ENCODE peak calls at places on chromosome 10, in four cellular contexts. Q is CD4-positive, alpha-beta T cell; H is mammary epithelial cell; D is BJ. M is an unnamed sample.

GRCh38 chr10:63462442-63462841 is 3.3 kb downstream of the JMJD1C start:
- DNase-seq in H (no peak), Q (no peak), D (no peak), M (no peak)

GRCh38 chr10:104098360-104098925 is 12.8 kb upstream of the COL17A1 start:
- DNase-seq in D (no peak), Q (no peak), H (no peak), M (no peak)

GRCh38 chr10:63388421-63389031 is 77.3 kb downstream of the JMJD1C start:
- DNase-seq in Q (no peak), D (no peak), H (peak), M (no peak)

GRCh38 chr10:127017406-127018297 is 112.4 kb downstream of the DOCK1 start:
- DNase-seq in D (no peak), Q (no peak), H (no peak), M (no peak)

GRCh38 chr10:34768261-34768971 is 46.7 kb downstream of the PARD3 start:
- DNase-seq in D (no peak), H (peak), Q (no peak), M (no peak)

GRCh38 chr10:87960230-87960629 is 96.8 kb downstream of the PTEN start:
- DNase-seq in Q (no peak), H (no peak), D (no peak), M (no peak)

GRCh38 chr10:102517553-102517952 is 13.8 kb downstream of the SUFU start:
- DNase-seq in Q (no peak), H (no peak), D (peak), M (no peak)

GRCh38 chr10:91930939-91931338 is 7.4 kb downstream of the BTAF1 start:
- DNase-seq in Q (no peak), H (no peak), D (no peak), M (no peak)

GRCh38 chr10:48309711-48310226 is 3.3 kb downstream of the MAPK8 start:
- DNase-seq in H (peak), Q (no peak), D (no peak), M (no peak)

GRCh38 chr10:110330675-110331074 is 26.0 kb upstream of the SMNDC1 start:
- DNase-seq in D (no peak), H (no peak), Q (no peak), M (no peak)

GRCh38 chr10:110415809-110416208 is 81.9 kb upstream of the DUSP5 start:
- DNase-seq in H (no peak), D (no peak), Q (no peak), M (no peak)

GRCh38 chr10:114110174-114110972 is 63.6 kb downstream of the CCDC186 start:
- DNase-seq in D (no peak), Q (no peak), H (peak), M (no peak)

GRCh38 chr10:44848211-44848610 is 62.9 kb upstream of the TMEM72 start:
- DNase-seq in D (no peak), H (no peak), Q (no peak), M (no peak)

GRCh38 chr10:123398180-123398591 is 244.0 kb downstream of the BUB3 start:
- DNase-seq in Q (no peak), H (no peak), D (no peak), M (no peak)

GRCh38 chr10:71234970-71235681 is 22.8 kb downstream of the UNC5B start:
- DNase-seq in D (peak), Q (no peak), H (no peak), M (no peak)

GRCh38 chr10:133361773-133362441 is 4.1 kb upstream of the FUOM start:
- DNase-seq in D (no peak), H (no peak), Q (no peak), M (no peak)

GRCh38 chr10:54402576-54402975 is 398.5 kb downstream of the PCDH15 start:
- DNase-seq in Q (no peak), D (no peak), H (peak), M (no peak)

GRCh38 chr10:99870051-99870730 is 87.8 kb downstream of the ABCC2 start:
- DNase-seq in D (no peak), Q (peak), H (no peak), M (no peak)

GRCh38 chr10:126372359-126372758 is 15.9 kb downstream of the ADAM12 start:
- DNase-seq in Q (no peak), D (no peak), H (no peak), M (no peak)

GRCh38 chr10:124516181-124516580 is 54.6 kb downstream of the LHPP start:
- DNase-seq in H (no peak), Q (no peak), D (no peak), M (no peak)

GRCh38 chr10:95183451-95184230 is 10.4 kb upstream of the ACSM6 start:
- DNase-seq in H (peak), D (peak), Q (peak), M (peak)

GRCh38 chr10:5776881-5777197 is 36.4 kb downstream of the GDI2 start:
- DNase-seq in D (peak), H (peak), Q (no peak), M (no peak)

GRCh38 chr10:23643396-23643795 is 204.5 kb downstream of the OTUD1 start:
- DNase-seq in D (no peak), Q (no peak), H (no peak), M (no peak)

GRCh38 chr10:23648618-23649017 is 209.7 kb downstream of the OTUD1 start:
- DNase-seq in Q (no peak), H (no peak), D (no peak), M (no peak)
- TF ChIP-seq CTCF in Q (no peak), H (no peak), D (no peak), M (no peak)

GRCh38 chr10:83990126-83990525 is 149.2 kb upstream of the GHITM start:
- DNase-seq in H (no peak), Q (no peak), D (no peak), M (no peak)

GRCh38 chr10:83988435-83988834 is 150.9 kb upstream of the GHITM start:
- DNase-seq in D (no peak), Q (no peak), H (no peak), M (no peak)

GRCh38 chr10:83995932-83996331 is 143.4 kb upstream of the GHITM start:
- DNase-seq in Q (no peak), H (no peak), D (no peak), M (no peak)

GRCh38 chr10:83994351-83994750 is 145.0 kb upstream of the GHITM start:
- DNase-seq in D (no peak), H (no peak), Q (no peak), M (no peak)

DNA sequence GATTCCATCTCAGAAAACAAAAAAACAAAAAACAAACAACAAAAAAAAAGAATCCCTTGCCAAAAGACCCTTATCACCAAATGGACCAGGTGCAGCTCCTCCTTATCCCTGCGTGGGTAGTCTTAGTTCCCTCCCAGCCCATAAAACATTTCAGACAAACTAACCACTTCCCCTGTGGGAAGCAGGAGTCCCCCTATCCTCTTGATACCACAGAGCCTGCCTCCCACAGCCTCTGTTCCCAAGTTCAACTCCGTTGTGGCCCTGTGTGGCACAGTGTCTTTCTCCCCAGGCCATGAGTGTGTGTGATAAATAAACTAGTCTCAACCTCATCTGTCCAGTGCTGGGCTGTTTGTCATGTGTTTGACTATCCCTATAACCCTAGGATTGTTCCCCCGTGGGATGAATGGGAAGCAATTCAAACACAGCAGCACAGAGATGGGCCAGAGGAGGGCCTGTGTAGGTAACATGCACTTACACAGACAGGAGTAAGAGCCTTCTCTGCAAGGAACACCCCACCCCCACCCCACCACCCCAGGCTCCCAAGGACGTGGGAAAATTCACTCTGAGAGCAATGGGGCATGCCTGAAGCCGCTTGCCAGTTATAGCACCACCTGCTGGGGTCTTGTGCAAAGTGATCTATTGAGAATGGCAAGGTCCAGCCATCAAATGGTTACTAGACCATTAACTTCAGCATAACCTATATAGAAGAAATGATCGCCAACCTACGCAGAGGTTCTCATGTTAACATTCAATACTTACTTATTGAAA is 147.1 kb upstream of the GHITM start:
- DNase-seq in H (peak), Q (no peak), D (no peak), M (no peak)
- TF ChIP-seq CTCF in H (peak), Q (no peak), D (peak), M (peak)

GRCh38 chr10:98433371-98433770 is 13.4 kb downstream of the HPS1 start:
- DNase-seq in H (no peak), D (no peak), Q (no peak), M (no peak)
- TF ChIP-seq CTCF in H (no peak), D (no peak), Q (no peak), M (no peak)

DNA sequence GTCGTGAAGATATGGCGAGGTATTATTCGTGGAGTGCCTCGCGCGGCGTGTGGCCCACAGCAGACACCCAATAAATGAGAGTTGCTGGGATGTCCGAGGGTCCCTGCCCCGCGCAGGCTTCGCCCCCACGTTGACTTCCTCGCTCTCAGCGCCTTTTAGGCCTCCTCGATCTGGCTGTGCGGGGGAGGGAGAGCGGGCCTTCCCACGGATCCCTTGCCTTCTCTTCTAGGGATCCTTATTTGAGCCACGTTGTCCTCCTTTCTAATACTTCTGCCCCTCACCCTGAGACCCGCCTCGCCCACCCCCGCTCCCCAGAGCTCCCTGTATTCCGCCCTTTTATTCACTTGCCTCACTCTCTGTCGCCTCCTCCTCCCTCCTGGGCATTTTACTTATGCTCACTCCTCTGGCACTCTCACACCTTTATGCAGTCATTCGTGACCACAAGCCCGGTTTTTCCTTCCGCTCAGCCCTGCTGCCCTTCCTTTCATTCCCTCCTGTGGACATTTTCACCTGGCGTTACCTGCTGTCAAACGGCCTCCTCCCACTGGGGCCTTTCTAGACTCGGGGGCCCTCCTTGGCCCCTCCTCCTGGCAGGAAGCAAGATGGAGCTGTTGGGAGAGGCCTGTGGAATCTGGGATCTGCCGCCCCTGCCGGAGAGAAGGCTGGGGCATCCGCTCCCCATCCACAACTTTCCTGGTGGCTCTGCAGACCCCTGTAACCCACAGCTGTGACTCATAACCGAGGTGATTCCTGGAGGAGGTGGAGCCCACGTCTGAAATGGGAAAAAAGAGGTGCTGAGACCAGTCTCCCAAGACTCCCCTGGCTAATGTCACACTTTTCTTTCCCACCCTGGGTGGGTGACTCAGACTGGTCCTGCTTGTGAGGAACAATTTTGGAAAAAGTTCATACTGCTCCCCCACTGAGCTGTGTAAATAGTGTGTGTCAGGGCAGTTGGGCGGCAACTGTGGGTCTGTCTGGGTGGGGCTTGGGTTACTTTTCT is 1.0 kb downstream of the VCL start:
- DNase-seq in H (peak), Q (no peak), D (peak), M (no peak)
- TF ChIP-seq CTCF in H (peak), Q (no peak), D (peak), M (peak)

GRCh38 chr10:98242823-98243222 is 25.2 kb downstream of the LOXL4 start:
- DNase-seq in D (no peak), H (no peak), Q (no peak), M (no peak)
- TF ChIP-seq CTCF in D (peak), H (peak), Q (no peak), M (peak)

DNA sequence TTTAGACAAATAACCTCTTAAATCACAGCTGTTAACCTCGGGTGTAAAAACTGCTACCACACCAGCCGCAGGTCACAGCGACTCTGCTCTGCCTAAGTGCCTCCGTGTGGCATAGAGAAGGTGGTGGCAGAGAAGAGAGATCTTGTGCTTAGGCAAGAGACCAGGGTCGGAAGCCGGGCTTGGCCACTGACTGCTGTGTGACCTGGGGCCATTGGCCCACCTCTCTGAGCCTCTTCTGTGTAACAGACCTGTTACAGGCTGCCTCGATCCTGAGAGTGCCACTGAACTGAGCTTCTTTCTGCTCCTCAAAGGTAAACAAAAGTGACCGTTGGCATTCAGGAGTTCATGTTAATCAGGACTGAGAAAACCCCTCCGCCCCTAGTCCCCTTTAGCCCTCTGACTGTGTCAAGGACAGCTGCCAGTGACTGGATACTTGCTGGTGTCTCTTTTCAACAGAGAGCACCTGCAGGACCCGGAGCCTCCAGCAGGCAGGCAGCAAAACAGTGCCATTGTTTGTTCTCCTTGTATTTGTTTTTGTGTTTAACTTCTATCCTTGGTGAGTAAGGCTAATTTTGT is 36.5 kb downstream of the ZMIZ1 start:
- DNase-seq in H (no peak), D (no peak), Q (no peak), M (no peak)
- TF ChIP-seq CTCF in H (no peak), D (peak), Q (no peak), M (no peak)

GRCh38 chr10:86644412-86645110 is 9.8 kb upstream of the OPN4 start:
- DNase-seq in H (peak), D (no peak), Q (no peak), M (no peak)
- TF ChIP-seq CTCF in H (peak), D (peak), Q (no peak), M (no peak)

DNA sequence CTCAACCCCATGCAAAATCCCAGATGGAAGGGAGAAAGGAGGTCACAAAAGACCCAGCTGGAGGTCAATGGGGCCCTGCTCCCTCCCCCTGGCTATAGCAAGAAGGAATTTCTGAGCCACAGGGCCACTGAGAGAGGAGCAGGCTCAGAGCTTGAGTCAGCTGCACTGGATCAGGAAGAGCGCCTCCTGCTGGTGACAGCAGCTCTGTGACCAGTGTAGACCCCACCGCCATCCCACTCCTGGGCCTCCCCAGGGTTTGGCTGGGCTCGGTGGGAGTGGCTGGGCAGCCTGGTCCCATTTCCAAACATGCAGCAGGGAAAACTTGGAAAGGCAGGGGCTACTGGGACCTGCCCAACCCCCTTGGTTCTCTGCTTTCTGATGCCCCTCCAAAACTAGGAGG is 31.5 kb upstream of the PRLHR start:
- DNase-seq in H (no peak), Q (no peak), D (no peak), M (no peak)
- TF ChIP-seq CTCF in H (peak), Q (no peak), D (no peak), M (no peak)

GRCh38 chr10:81179805-81180452 is 642.2 kb downstream of the SH2D4B start:
- DNase-seq in D (no peak), Q (no peak), H (no peak), M (no peak)
- TF ChIP-seq CTCF in D (no peak), Q (no peak), H (peak), M (peak)

GRCh38 chr10:118047363-118047719 is 600 bp upstream of the RAB11FIP2 start:
- DNase-seq in Q (no peak), D (no peak), H (no peak), M (no peak)

GRCh38 chr10:118042827-118043242 is 3.9 kb downstream of the RAB11FIP2 start:
- DNase-seq in Q (no peak), D (no peak), H (no peak), M (no peak)

GRCh38 chr10:118045154-118045841 is 1.4 kb downstream of the RAB11FIP2 start:
- DNase-seq in Q (no peak), D (no peak), H (no peak), M (no peak)

GRCh38 chr10:118045842-118046490 is 775 bp downstream of the RAB11FIP2 start:
- DNase-seq in Q (peak), H (peak), D (no peak), M (no peak)

GRCh38 chr10:118046491-118047362 is at the start of gene RAB11FIP2:
- DNase-seq in D (peak), Q (peak), H (peak), M (peak)
- TF ChIP-seq CTCF in D (peak), Q (no peak), H (peak), M (peak)

M was measured in D721Med.